ENCODE peak calls at places on chromosomes 1 and 21, in six cellular contexts. One of them, this sample, is unnamed.

GRCh38 chr1:172254521-172255222 is 165.8 kb upstream of the C1orf105 start:
- DNase-seq in GM10248: no peak
- DNase-seq in hepatocyte: no peak
- DNase-seq in CD8-positive, alpha-beta T cell: no peak
- DNase-seq in lung: no peak
- DNase-seq in CD4-positive, alpha-beta T cell: no peak
- DNase-seq in this sample: no peak

GRCh38 chr1:214842856-214843255 is 239.7 kb upstream of the KCNK2 start:
- DNase-seq in GM10248: no peak
- DNase-seq in hepatocyte: no peak
- DNase-seq in CD8-positive, alpha-beta T cell: no peak
- DNase-seq in lung: no peak
- DNase-seq in CD4-positive, alpha-beta T cell: no peak
- DNase-seq in this sample: no peak

GRCh38 chr1:166307261-166308188 is 140.7 kb upstream of the FAM78B start:
- DNase-seq in GM10248: no peak
- DNase-seq in hepatocyte: no peak
- DNase-seq in CD8-positive, alpha-beta T cell: no peak
- DNase-seq in lung: no peak
- DNase-seq in CD4-positive, alpha-beta T cell: no peak
- DNase-seq in this sample: no peak

GRCh38 chr1:17108786-17109185 is 10.5 kb downstream of the PADI2 start:
- DNase-seq in GM10248: no peak
- DNase-seq in hepatocyte: no peak
- DNase-seq in CD8-positive, alpha-beta T cell: no peak
- DNase-seq in lung: no peak
- DNase-seq in CD4-positive, alpha-beta T cell: no peak
- DNase-seq in this sample: no peak

GRCh38 chr1:240241278-240241677 is 149.6 kb downstream of the FMN2 start:
- DNase-seq in GM10248: no peak
- DNase-seq in hepatocyte: peak
- DNase-seq in CD8-positive, alpha-beta T cell: no peak
- DNase-seq in lung: no peak
- DNase-seq in CD4-positive, alpha-beta T cell: no peak
- DNase-seq in this sample: no peak

GRCh38 chr1:148166558-148167492 is 14.7 kb upstream of the NBPF11 start:
- DNase-seq in GM10248: peak
- DNase-seq in hepatocyte: peak
- DNase-seq in CD8-positive, alpha-beta T cell: no peak
- DNase-seq in lung: no peak
- DNase-seq in CD4-positive, alpha-beta T cell: no peak
- DNase-seq in this sample: no peak

GRCh38 chr1:165836664-165837482 is 9.5 kb downstream of the UCK2 start:
- DNase-seq in GM10248: no peak
- DNase-seq in hepatocyte: no peak
- DNase-seq in CD8-positive, alpha-beta T cell: no peak
- DNase-seq in lung: peak
- DNase-seq in CD4-positive, alpha-beta T cell: no peak
- DNase-seq in this sample: no peak

GRCh38 chr1:184800876-184801275 is 46.2 kb upstream of the EDEM3 start:
- DNase-seq in GM10248: no peak
- DNase-seq in hepatocyte: no peak
- DNase-seq in CD8-positive, alpha-beta T cell: no peak
- DNase-seq in lung: no peak
- DNase-seq in CD4-positive, alpha-beta T cell: no peak
- DNase-seq in this sample: no peak

GRCh38 chr21:42784896-42785451 is 94.4 kb downstream of the WDR4 start:
- DNase-seq in GM10248: no peak
- DNase-seq in hepatocyte: no peak
- DNase-seq in CD8-positive, alpha-beta T cell: no peak
- DNase-seq in lung: no peak
- DNase-seq in CD4-positive, alpha-beta T cell: no peak
- DNase-seq in this sample: no peak

GRCh38 chr1:77642196-77642595 is 40.3 kb downstream of the ZZZ3 start:
- DNase-seq in GM10248: no peak
- DNase-seq in hepatocyte: no peak
- DNase-seq in CD8-positive, alpha-beta T cell: no peak
- DNase-seq in lung: no peak
- DNase-seq in CD4-positive, alpha-beta T cell: no peak
- DNase-seq in this sample: no peak

DNA sequence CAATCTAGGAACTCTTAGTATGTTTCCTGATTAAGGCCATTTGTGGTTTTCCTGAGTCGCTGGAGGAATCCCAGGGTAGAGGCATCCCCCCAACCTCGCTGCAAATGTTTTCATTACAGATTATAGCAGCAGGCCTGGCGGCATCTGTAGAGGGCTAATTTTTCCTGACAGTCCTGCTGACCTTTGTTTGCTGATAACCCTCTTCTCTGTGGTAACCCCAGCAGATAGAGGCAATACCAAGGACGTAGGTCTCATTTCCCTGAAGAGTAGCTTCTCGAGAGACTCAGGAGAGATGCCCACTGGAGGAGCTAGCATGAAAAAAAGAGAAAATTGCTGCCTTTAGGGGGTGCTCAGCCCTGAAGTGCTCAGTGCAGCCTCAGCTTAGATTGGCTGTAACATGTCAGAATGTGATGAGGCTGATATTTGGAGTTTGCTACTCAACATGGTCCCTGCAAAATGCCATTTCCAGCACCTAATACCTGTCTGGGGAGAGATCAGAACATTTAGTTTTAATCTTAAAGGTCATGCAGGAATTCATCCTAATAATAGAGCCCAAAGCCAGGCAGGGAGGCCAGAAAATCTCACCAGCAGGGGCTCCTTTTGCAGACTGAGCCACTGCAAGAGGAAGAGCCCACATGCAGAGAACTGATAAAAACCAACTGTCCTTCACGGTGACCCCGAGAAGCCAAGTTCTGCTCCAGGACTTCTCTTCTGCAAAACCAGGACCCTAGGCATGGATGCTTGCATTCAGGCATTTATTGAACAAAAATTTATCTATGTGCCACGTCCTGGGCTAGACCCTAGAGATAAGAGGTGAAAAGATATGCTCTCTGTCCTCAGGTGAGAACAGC is 184.5 kb downstream of the KAZN start:
- DNase-seq in GM10248: no peak
- DNase-seq in hepatocyte: no peak
- DNase-seq in CD8-positive, alpha-beta T cell: no peak
- DNase-seq in lung: no peak
- DNase-seq in CD4-positive, alpha-beta T cell: no peak
- DNase-seq in this sample: no peak
- TF ChIP-seq CTCF in GM10248: no peak
- TF ChIP-seq CTCF in hepatocyte: peak
- TF ChIP-seq CTCF in CD8-positive, alpha-beta T cell: no peak
- TF ChIP-seq CTCF in lung: no peak
- TF ChIP-seq CTCF in CD4-positive, alpha-beta T cell: no peak
- TF ChIP-seq CTCF in this sample: no peak

GRCh38 chr1:24369801-24370200 is 43.8 kb downstream of the STPG1 start:
- DNase-seq in GM10248: no peak
- DNase-seq in hepatocyte: no peak
- DNase-seq in CD8-positive, alpha-beta T cell: no peak
- DNase-seq in lung: no peak
- DNase-seq in CD4-positive, alpha-beta T cell: no peak
- DNase-seq in this sample: no peak

GRCh38 chr1:24373044-24373443 is 40.5 kb downstream of the STPG1 start:
- DNase-seq in GM10248: peak
- DNase-seq in hepatocyte: no peak
- DNase-seq in CD8-positive, alpha-beta T cell: no peak
- DNase-seq in lung: no peak
- DNase-seq in CD4-positive, alpha-beta T cell: no peak
- DNase-seq in this sample: peak

GRCh38 chr1:24374891-24375786 is 38.4 kb downstream of the STPG1 start:
- DNase-seq in GM10248: no peak
- DNase-seq in hepatocyte: no peak
- DNase-seq in CD8-positive, alpha-beta T cell: no peak
- DNase-seq in lung: no peak
- DNase-seq in CD4-positive, alpha-beta T cell: no peak
- DNase-seq in this sample: no peak

GRCh38 chr1:24369199-24369598 is 44.4 kb downstream of the STPG1 start:
- DNase-seq in GM10248: no peak
- DNase-seq in hepatocyte: no peak
- DNase-seq in CD8-positive, alpha-beta T cell: no peak
- DNase-seq in lung: no peak
- DNase-seq in CD4-positive, alpha-beta T cell: no peak
- DNase-seq in this sample: no peak

GRCh38 chr1:24373710-24374109 is 39.9 kb downstream of the STPG1 start:
- DNase-seq in GM10248: no peak
- DNase-seq in hepatocyte: no peak
- DNase-seq in CD8-positive, alpha-beta T cell: no peak
- DNase-seq in lung: no peak
- DNase-seq in CD4-positive, alpha-beta T cell: no peak
- DNase-seq in this sample: no peak
- TF ChIP-seq CTCF in GM10248: no peak
- TF ChIP-seq CTCF in hepatocyte: no peak
- TF ChIP-seq CTCF in CD8-positive, alpha-beta T cell: no peak
- TF ChIP-seq CTCF in lung: no peak
- TF ChIP-seq CTCF in CD4-positive, alpha-beta T cell: no peak
- TF ChIP-seq CTCF in this sample: no peak

GRCh38 chr1:58108783-58109182 is 437.7 kb downstream of the OMA1 start:
- DNase-seq in GM10248: no peak
- DNase-seq in hepatocyte: no peak
- DNase-seq in CD8-positive, alpha-beta T cell: no peak
- DNase-seq in lung: no peak
- DNase-seq in CD4-positive, alpha-beta T cell: no peak
- DNase-seq in this sample: no peak

GRCh38 chr1:58104960-58105359 is 441.6 kb downstream of the OMA1 start:
- DNase-seq in GM10248: peak
- DNase-seq in hepatocyte: no peak
- DNase-seq in CD8-positive, alpha-beta T cell: no peak
- DNase-seq in lung: no peak
- DNase-seq in CD4-positive, alpha-beta T cell: no peak
- DNase-seq in this sample: no peak

GRCh38 chr1:58107943-58108342 is 438.6 kb downstream of the OMA1 start:
- DNase-seq in GM10248: peak
- DNase-seq in hepatocyte: no peak
- DNase-seq in CD8-positive, alpha-beta T cell: no peak
- DNase-seq in lung: no peak
- DNase-seq in CD4-positive, alpha-beta T cell: no peak
- DNase-seq in this sample: no peak

GRCh38 chr1:58109646-58110200 is 436.8 kb downstream of the OMA1 start:
- DNase-seq in GM10248: no peak
- DNase-seq in hepatocyte: no peak
- DNase-seq in CD8-positive, alpha-beta T cell: no peak
- DNase-seq in lung: no peak
- DNase-seq in CD4-positive, alpha-beta T cell: no peak
- DNase-seq in this sample: no peak
- TF ChIP-seq CTCF in GM10248: no peak
- TF ChIP-seq CTCF in hepatocyte: no peak
- TF ChIP-seq CTCF in CD8-positive, alpha-beta T cell: no peak
- TF ChIP-seq CTCF in lung: no peak
- TF ChIP-seq CTCF in CD4-positive, alpha-beta T cell: no peak
- TF ChIP-seq CTCF in this sample: no peak

DNA sequence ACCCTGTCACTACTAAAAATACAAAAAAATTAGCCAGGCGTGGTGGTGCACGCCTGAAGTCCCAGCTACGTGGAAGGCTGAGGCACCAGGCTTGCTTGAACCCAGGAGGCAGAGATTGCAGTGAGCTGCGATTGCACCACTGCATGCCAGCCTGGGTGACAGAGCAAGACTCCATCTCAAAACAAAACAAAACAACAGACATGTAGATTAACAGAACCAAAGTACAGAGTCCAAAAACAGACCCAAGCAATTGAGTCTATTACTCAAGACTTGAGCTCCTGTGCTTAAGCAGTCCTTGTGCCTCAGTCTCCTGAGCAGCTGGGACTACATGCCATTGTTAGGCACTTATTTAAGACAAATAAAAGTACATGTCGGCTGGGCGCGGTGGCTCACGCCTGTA is 9.5 kb upstream of the ACOT11 start:
- DNase-seq in GM10248: no peak
- DNase-seq in hepatocyte: no peak
- DNase-seq in CD8-positive, alpha-beta T cell: no peak
- DNase-seq in lung: no peak
- DNase-seq in CD4-positive, alpha-beta T cell: no peak
- DNase-seq in this sample: no peak
- TF ChIP-seq CTCF in GM10248: no peak
- TF ChIP-seq CTCF in hepatocyte: no peak
- TF ChIP-seq CTCF in CD8-positive, alpha-beta T cell: no peak
- TF ChIP-seq CTCF in lung: no peak
- TF ChIP-seq CTCF in CD4-positive, alpha-beta T cell: no peak
- TF ChIP-seq CTCF in this sample: no peak

DNA sequence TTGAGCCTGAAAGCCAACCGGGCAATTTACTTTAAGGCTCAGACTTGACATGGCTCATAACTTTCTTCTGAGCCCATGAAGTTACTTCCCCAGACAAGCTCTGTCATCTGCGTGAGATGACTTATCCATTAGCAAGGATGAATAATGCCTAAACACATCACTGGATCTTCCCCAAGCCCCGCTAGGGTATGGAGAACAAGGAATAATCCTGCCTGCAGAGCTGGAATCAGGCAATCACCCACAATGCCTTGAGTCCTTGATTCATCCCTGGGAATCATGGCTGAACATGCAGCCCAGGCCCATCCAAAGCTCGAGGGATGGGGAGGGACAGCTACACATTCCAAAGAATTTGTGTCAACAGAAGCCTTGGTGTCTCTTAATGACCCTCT is 131.7 kb downstream of the PSMG1 start:
- DNase-seq in GM10248: no peak
- DNase-seq in hepatocyte: no peak
- DNase-seq in CD8-positive, alpha-beta T cell: no peak
- DNase-seq in lung: no peak
- DNase-seq in CD4-positive, alpha-beta T cell: no peak
- DNase-seq in this sample: no peak
- TF ChIP-seq CTCF in GM10248: no peak
- TF ChIP-seq CTCF in hepatocyte: no peak
- TF ChIP-seq CTCF in CD8-positive, alpha-beta T cell: no peak
- TF ChIP-seq CTCF in lung: no peak
- TF ChIP-seq CTCF in CD4-positive, alpha-beta T cell: no peak
- TF ChIP-seq CTCF in this sample: no peak

GRCh38 chr1:6041432-6042062 is 4.1 kb upstream of the KCNAB2 start:
- DNase-seq in GM10248: peak
- DNase-seq in hepatocyte: peak
- DNase-seq in CD8-positive, alpha-beta T cell: peak
- DNase-seq in lung: no peak
- DNase-seq in CD4-positive, alpha-beta T cell: peak
- DNase-seq in this sample: no peak
- TF ChIP-seq CTCF in GM10248: peak
- TF ChIP-seq CTCF in hepatocyte: peak
- TF ChIP-seq CTCF in CD8-positive, alpha-beta T cell: peak
- TF ChIP-seq CTCF in lung: no peak
- TF ChIP-seq CTCF in CD4-positive, alpha-beta T cell: peak
- TF ChIP-seq CTCF in this sample: peak

This sample was measured in GM13977.